ENCODE peak calls at places on chromosomes 4 and X, in five cellular contexts. O, L, Z, D and K are unnamed samples.

GRCh38 chr4:98851806-98852205 is 77.1 kb downstream of the EIF4E start:
- DNase-seq in L (no peak), O (no peak), Z (no peak), D (no peak), K (no peak)

GRCh38 chr4:40479378-40479777 is 144.2 kb downstream of the CHRNA9 start:
- DNase-seq in D (no peak), L (no peak), Z (no peak), O (no peak), K (no peak)

GRCh38 chr4:16262188-16262587 is 35.9 kb upstream of the TAPT1 start:
- DNase-seq in D (no peak), L (no peak), O (no peak), Z (no peak), K (no peak)

GRCh38 chr4:185718578-185719492 is 93.2 kb downstream of the SORBS2 start:
- DNase-seq in D (no peak), L (peak), Z (no peak), O (peak), K (no peak)

GRCh38 chrX:121987163-121987562 is 939.8 kb downstream of the GLUD2 start:
- DNase-seq in Z (no peak), O (no peak), L (no peak), D (no peak), K (no peak)

GRCh38 chr4:9825049-9825448 is 43.6 kb downstream of the DRD5 start:
- DNase-seq in L (no peak), O (no peak), Z (no peak), D (no peak), K (no peak)

GRCh38 chr4:87321888-87322287 is 794 bp downstream of the HSD17B13 start:
- DNase-seq in D (no peak), O (no peak), Z (no peak), L (no peak), K (no peak)

GRCh38 chr4:150821641-150822040 is 193.4 kb downstream of the LRBA start:
- DNase-seq in D (no peak), O (no peak), L (no peak), Z (no peak), K (no peak)

GRCh38 chrX:88883205-88883604 is 136.2 kb downstream of the CPXCR1 start:
- DNase-seq in Z (no peak), O (peak), L (no peak), D (no peak), K (no peak)

GRCh38 chr4:3223986-3224748 is 24.8 kb upstream of the MSANTD1 start:
- DNase-seq in O (no peak), D (no peak), Z (peak), L (no peak), K (peak)